ENCODE peak calls at places on chromosomes 12 and 14, in five cellular contexts. I is choroid plexus epithelial cell; O is effector memory CD4-positive, alpha-beta T cell; H is cardiac fibroblast; G is dorsolateral prefrontal cortex. N is an unnamed sample.

GRCh38 chr14:51652168-51653095 is 722 bp downstream of the FRMD6 start:
- DNase-seq in I (no peak), O (no peak), H (no peak), G (peak), N (no peak)

GRCh38 chr12:132494294-132495164 is 4.6 kb downstream of the FBRSL1 start:
- DNase-seq in I (no peak), O (no peak), H (no peak), G (no peak), N (no peak)

GRCh38 chr12:58703911-58704310 is 216.4 kb downstream of the LRIG3 start:
- DNase-seq in I (peak), O (no peak), H (no peak), G (no peak), N (no peak)

GRCh38 chr14:90091393-90091792 is 29.6 kb downstream of the KCNK13 start:
- DNase-seq in I (peak), O (no peak), H (peak), G (no peak), N (peak)

GRCh38 chr14:31894351-31894750 is 182.8 kb upstream of the ARHGAP5 start:
- DNase-seq in I (no peak), O (no peak), H (no peak), G (no peak), N (no peak)

GRCh38 chr14:23054000-23054811 is 3.1 kb downstream of the CDH24 start:
- DNase-seq in I (no peak), O (no peak), H (peak), G (no peak), N (no peak)

GRCh38 chr12:78101946-78102635 is 271.4 kb downstream of the NAV3 start:
- DNase-seq in I (no peak), O (no peak), H (no peak), G (no peak), N (no peak)

GRCh38 chr14:102616799-102617198 is 24.4 kb downstream of the RCOR1 start:
- DNase-seq in I (peak), O (no peak), H (peak), G (no peak), N (no peak)

GRCh38 chr12:53754196-53754595 is 2.4 kb upstream of the CISTR start:
- DNase-seq in I (no peak), O (no peak), H (no peak), G (no peak), N (no peak)

GRCh38 chr14:91946313-91947195 is 940 bp downstream of the FBLN5 start:
- DNase-seq in I (peak), O (no peak), H (peak), G (peak), N (no peak)

GRCh38 chr12:108644743-108645120 is 11.0 kb upstream of the SELPLG start:
- DNase-seq in I (no peak), O (no peak), H (no peak), G (no peak), N (no peak)

GRCh38 chr12:1443421-1444141 is 150.8 kb downstream of the FBXL14 start:
- DNase-seq in I (peak), O (no peak), H (peak), G (no peak), N (peak)

GRCh38 chr14:102568115-102568614 is 24.3 kb upstream of the RCOR1 start:
- DNase-seq in I (no peak), O (no peak), H (no peak), G (no peak), N (no peak)

GRCh38 chr14:67787673-67788072 is 28.7 kb downstream of the ZFYVE26 start:
- DNase-seq in I (no peak), O (no peak), H (no peak), G (no peak), N (no peak)

GRCh38 chr12:14399871-14400270 is 34.4 kb downstream of the ATF7IP start:
- DNase-seq in I (peak), O (no peak), H (peak), G (no peak), N (no peak)

DNA sequence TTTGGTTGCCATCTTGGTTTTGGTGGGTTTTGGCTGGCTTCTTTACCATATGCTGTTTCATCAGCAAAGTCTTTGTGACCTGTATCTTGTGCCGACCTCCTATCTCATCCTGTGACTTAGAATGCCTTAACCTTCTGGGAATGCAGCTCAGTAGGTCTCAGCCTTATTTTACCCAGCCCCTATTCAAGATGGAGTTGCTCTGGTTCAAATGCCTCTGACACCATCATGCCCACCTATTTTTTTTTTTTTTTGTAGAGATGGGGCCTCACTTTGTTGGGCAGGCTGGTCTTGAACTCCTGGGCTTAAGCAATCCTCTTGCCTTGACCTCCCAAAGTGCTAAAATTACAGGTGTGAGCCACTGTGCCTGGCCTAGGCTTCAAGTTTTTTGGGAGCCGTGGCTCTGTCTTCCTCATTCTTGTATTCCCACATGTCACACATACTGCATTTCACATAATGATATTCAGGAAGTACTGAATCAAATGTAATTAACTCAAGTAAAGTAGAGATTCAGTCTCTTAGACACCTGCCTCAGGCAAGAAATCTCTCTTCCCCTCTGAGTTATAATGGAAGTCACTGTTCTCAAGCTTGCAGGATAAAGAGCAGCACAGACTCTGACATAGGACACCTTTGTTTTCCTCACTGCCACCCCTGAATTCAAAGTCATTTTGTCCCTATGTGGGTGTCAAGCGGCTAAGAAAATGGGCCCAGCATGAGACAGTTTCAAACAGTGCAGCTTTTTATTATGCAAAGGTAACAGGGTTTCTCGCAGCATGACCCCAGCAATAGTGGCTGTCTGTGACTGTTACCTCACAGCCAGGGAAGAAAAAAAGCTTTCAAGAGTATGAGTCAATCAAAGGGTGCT is 159.0 kb downstream of the PTPN11 start:
- DNase-seq in I (no peak), O (no peak), H (no peak), G (no peak), N (no peak)
- H3K4me3 ChIP-seq in I (no peak), O (no peak), H (no peak), G (no peak), N (no peak)

DNA sequence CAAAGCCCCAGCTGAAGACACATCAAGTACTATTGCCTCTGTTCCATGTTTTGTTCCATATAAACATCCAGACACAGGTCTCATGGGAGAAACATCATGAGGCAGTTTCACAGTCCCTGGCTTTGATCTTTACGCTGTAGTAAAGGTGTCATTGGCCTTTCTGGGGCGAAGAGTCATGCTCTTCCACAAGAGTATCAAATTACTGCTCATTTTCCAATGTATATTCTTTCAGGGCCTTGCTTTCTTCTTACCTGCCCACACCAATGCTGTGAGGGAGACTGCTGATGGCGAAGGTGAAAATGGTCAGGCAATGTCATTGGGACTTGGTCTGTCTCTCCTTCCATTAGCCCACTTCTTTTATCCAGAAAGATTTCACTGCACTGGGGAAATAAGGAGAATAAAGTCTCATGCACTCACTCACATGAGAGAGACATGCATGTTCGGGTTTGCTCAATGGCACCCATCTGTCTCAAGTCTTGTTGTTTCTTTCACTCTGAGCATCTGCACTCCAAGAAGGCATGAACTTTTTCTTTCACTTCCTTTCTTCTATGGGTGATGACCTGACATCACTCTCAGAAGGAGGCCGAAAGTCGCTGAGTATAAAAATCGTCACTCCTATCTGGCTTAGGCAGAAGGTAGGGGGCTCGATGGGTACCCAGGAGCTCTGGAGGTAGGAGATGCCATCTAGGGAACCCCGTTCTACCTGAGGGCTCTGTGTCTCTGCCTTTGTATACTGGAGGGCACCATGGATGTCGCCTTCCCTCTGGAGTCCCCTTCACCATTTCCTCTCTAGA is 1.3 kb upstream of the JDP2 start:
- DNase-seq in I (no peak), O (no peak), H (no peak), G (no peak), N (no peak)
- H3K4me3 ChIP-seq in I (no peak), O (peak), H (no peak), G (peak), N (no peak)

DNA sequence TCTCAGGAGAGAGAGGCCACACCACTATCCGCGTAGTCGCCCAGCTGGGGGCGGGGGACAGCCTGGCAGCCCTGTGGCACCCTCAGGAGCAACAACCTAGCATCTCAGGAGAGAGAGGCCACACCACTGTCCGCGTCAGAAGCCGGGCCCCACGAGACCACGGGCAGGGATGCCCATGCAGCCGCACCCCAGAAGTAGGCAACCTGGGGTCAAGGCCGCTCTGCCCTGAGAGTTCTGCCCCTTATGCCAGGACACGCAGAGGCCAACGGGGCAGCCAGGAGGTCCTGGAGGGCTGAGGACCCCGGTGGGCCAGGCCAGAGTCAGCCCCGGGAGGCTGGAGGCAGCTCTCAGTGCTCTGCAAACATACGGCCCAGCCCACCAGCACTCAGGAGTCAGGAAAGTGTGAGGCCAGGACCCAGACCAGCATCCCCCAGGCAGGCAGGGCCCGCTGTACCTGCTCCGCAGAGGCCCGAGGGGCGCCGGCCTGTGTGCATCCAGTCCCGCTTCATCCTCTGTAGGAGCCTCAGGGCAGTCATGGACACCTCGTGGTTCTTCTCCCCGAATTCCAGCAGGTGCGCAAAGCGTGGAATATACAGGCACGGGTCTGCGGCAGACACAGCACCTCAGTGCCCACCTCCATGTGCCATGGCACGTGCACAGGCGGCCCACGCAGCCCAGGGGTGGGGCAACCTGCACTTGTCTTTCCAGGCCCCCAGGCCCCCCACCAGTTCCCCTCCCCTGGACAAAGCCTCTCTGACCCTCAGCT is 7.3 kb upstream of the BTBD6 start:
- DNase-seq in I (no peak), O (no peak), H (no peak), G (no peak), N (no peak)
- H3K4me3 ChIP-seq in I (no peak), O (no peak), H (no peak), G (no peak), N (no peak)

DNA sequence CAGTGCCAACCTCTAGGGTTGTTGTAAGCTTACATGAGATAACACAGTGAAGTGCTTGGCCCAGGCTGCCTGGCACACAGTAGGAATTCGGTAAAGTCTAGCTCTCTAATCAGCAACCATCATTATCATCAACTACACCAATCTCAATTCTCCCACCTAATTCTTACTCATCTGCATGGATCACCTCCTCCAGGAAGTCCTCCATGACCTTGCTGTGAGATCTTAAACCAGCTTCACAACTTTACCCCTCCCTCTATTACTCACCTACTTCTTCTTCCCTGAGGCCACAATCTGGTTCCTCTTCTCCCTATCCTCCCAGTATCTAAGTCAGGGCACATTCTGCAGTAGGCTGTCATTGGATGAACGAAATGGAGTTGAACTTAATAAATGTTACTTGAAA is 67.3 kb downstream of the GSC start:
- DNase-seq in I (no peak), O (no peak), H (no peak), G (no peak), N (no peak)
- H3K4me3 ChIP-seq in I (no peak), O (no peak), H (no peak), G (no peak), N (no peak)

DNA sequence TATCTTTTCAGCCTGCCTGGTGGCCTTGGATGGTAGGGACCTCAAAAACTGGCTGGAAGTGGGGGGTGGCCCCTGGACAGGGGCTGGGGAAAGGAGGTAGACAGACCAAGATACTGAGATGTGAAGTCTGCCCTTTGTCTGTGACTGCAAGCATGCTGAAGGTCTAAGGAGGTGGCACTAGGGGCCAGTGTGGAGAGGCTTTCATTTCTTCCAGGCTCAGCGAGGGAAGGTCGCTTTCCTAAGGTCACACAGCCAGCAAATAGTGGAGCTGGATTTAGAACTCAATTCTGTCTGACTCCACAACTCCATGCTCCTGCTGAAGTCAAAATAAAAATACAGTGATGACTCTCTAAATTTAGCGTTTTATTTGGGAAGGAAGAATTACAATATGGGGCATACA is 11.3 kb upstream of the PLBD2 start:
- DNase-seq in I (no peak), O (no peak), H (no peak), G (no peak), N (no peak)
- H3K4me3 ChIP-seq in I (no peak), O (no peak), H (no peak), G (no peak), N (no peak)

DNA sequence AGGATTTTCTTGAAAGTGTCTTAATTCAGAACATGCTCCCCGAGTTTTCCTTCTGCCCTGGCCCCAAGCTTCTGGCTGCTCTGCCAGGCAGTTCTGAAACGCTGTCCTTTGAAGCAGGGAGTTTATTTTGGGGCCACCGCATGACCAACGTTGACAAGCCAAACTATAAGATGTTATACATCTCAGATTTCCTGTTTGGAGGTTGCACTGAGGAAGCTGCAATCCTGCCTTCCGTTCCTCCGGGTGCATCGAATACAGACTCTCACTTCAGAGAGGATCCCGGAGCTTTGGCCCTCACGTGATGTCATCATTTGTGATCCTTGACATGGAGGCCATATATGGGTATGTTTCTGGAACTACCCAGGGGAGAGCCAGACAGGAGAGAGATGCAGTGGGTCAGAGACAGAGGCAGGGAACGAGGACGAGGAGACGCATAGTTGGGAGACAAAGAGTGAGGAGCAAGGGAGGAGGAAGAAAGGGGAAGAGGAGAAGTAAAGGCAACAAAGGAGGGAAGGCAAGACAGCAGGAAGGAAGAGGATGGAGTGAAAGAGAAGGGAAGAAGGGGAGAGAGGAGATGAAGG is at the start of gene ASB2:
- DNase-seq in I (no peak), O (no peak), H (peak), G (no peak), N (no peak)
- H3K4me3 ChIP-seq in I (no peak), O (peak), H (no peak), G (peak), N (no peak)

DNA sequence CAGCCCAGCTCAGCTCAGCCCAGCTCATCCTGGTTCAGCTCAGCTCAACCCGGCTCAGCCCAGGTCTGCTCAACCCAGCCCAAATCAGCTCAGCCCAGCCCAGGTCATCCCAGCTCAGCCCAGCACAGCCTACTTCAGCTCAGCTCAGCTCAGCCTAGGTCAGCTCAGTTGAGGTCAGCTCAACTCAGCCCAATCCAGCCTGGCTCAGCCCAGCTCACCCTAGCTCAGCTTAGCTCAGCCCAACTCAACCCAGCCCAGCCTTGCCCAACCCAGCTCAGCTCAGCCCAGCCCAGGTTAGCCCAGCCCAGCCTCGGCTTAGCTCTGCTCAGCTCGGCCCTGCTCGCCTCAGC is 332.3 kb downstream of the TMEM121 start:
- DNase-seq in I (no peak), O (no peak), H (no peak), G (peak), N (no peak)
- H3K4me3 ChIP-seq in I (no peak), O (no peak), H (no peak), G (no peak), N (no peak)

DNA sequence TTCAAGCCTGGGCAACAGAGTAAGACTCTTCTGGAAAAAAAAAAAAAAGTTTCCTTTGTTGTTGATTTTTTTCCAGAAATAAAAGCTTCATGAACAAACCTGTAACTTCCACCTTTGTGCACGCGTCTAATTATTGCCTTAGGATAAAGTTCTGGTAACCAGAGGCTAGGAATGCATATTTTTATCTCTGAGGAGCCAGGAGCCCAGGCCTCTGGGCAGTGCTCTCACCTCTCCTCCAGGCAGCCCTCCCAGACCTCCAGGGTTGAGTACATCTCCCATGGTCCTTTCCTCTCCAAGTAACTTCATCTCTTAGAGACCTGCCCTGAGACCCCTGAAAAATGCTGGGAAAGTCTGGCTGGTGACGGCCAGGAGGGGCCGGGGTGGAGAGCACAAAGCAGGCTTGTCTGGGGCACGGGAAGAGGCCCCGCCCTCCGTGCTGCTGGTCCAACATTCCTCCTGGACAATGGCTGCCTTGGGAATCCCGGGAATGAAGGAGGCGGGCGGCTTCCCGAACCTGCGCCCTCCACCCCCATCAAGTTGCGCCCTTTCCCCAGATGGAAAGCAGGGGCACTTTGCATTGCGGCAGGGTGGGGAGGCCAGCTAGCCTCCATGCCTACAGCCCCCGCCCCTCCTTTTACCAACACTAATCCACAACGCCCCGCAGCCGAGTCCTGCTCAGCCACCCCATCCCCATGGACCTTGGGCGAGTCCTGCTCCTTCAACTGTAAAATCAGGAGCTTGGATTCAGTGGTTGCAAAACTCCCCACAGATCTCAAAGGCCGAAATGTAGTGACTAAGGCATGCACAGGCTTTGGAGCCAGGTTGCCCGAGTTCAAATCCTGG is 7.3 kb upstream of the FIGNL2 start:
- DNase-seq in I (no peak), O (no peak), H (no peak), G (no peak), N (no peak)
- H3K4me3 ChIP-seq in I (no peak), O (no peak), H (no peak), G (no peak), N (peak)